ENCODE peak calls at places on chromosomes 1 and 21, in six cellular contexts. V is stomach; G is nephron progenitor cell; U is effector memory CD4-positive, alpha-beta T cell; J is stimulated activated CD4-positive, alpha-beta T cell treated with anti-CD3 and anti-CD28 coated beads, Interleukin-15, amount 100 ng/mL, for 1 hour; W is AG08396. N is an unnamed sample.

GRCh38 chr1:24558902-24559791 is 3.3 kb downstream of the NCMAP start:
- DNase-seq in V (peak; percentile 75), G (peak; percentile 51), J (no peak), W (peak; percentile 83), U (no peak), N (peak; percentile 37)

GRCh38 chr1:225777058-225777582 is 506 bp upstream of the SRP9 start:
- DNase-seq in G (no peak), U (no peak), V (no peak), W (no peak), J (no peak), N (no peak)

GRCh38 chr1:233635765-233636502 is 22.0 kb downstream of the KCNK1 start:
- DNase-seq in G (no peak), V (peak; percentile 81), W (no peak), U (no peak), J (no peak), N (no peak)

GRCh38 chr21:46323227-46323709 is 402 bp downstream of the C21orf58 start:
- DNase-seq in U (no peak), W (no peak), V (no peak), G (no peak), J (no peak), N (no peak)

GRCh38 chr1:176559474-176560390 is 96.8 kb downstream of the PAPPA2 start:
- DNase-seq in V (peak; percentile 40), J (no peak), W (peak; percentile 51), G (peak; percentile 69), U (no peak), N (peak; percentile 87)

GRCh38 chr1:160779662-160780397 is 16.1 kb upstream of the LY9 start:
- DNase-seq in W (no peak), V (no peak), G (peak; percentile 49), J (no peak), U (no peak), N (peak; percentile 43)

GRCh38 chr1:82453511-82454185 is 652.9 kb downstream of the ADGRL2 start:
- DNase-seq in U (no peak), J (no peak), W (no peak), V (no peak), G (no peak), N (no peak)

GRCh38 chr1:69898403-69898947 is 306.9 kb downstream of the LRRC40 start:
- DNase-seq in U (no peak), J (no peak), W (no peak), G (no peak), V (no peak), N (no peak)

GRCh38 chr21:45299026-45299863 is 11.6 kb upstream of the POFUT2 start:
- DNase-seq in W (no peak), J (no peak), G (no peak), V (no peak), U (no peak), N (no peak)

GRCh38 chr1:183025782-183026774 is 2.9 kb downstream of the LAMC1 start:
- DNase-seq in J (no peak), W (no peak), V (no peak), G (no peak), U (no peak), N (no peak)

GRCh38 chr1:243944429-243945160 is 94.6 kb upstream of the AKT3 start:
- DNase-seq in J (no peak), U (no peak), G (peak; percentile 51), V (no peak), W (peak; percentile 47), N (peak; percentile 54)

GRCh38 chr1:176858421-176858916 is 306.0 kb downstream of the ASTN1 start:
- DNase-seq in J (no peak), W (no peak), U (no peak), V (no peak), G (no peak), N (no peak)

GRCh38 chr1:169545472-169545871 is 40.8 kb downstream of the F5 start:
- DNase-seq in V (no peak), J (no peak), W (no peak), G (no peak), U (no peak), N (no peak)

N was measured in iPS DF 6.9.